ENCODE peak calls at places on chromosomes 5 and 9, in eight cellular contexts. F is posterior vena cava; X is HS-27A; U is neural crest cell; D is neuronal stem cell; M is activated T-cell treated with anti-CD3 and anti-CD28 coated beads, Interleukin-2, amount 50 U/mL, for 24 hours; H is T-helper 2 cell treated with Interferon-gamma antibody and Interleukin-4, amounts not matched to agents 5 μg/mL and 100 μg/mL, for 36 hours; B is AG04450. Q is an unnamed sample.
A peak's percentile ranks its signal among the peaks of the same experiment; 100 is the strongest.

GRCh38 chr5:10543585-10544040 is 20.3 kb upstream of the ANKRD33B start:
- DNase-seq in F (no peak), X (no peak), U (no peak), D (no peak), M (no peak), H (no peak), B (no peak), Q (no peak)

GRCh38 chr9:133713960-133714495 is 24.1 kb downstream of the SARDH start:
- DNase-seq in F (peak; percentile 73), X (no peak), U (no peak), D (no peak), M (no peak), H (no peak), B (no peak), Q (no peak)

GRCh38 chr9:32378496-32378895 is 5.9 kb upstream of the ACO1 start:
- DNase-seq in F (no peak), X (no peak), U (peak; percentile 33), D (peak; percentile 57), M (no peak), H (peak; percentile 38), B (peak; percentile 49), Q (no peak)

GRCh38 chr5:73448072-73448432 is 525 bp downstream of the FOXD1 start:
- DNase-seq in F (peak; percentile 82), X (no peak), U (peak; percentile 19), D (no peak), M (peak; percentile 63), H (no peak), B (no peak), Q (no peak)

GRCh38 chr9:133632806-133633680 is 3.1 kb upstream of the DBH start:
- DNase-seq in F (no peak), X (no peak), U (no peak), D (no peak), M (no peak), H (no peak), B (no peak), Q (no peak)

GRCh38 chr5:138354926-138355378 is 2.5 kb downstream of the KDM3B start:
- DNase-seq in F (no peak), X (no peak), U (no peak), D (peak; percentile 59), M (peak; percentile 47), H (peak; percentile 69), B (no peak), Q (no peak)

GRCh38 chr5:13227520-13227919 is 717.0 kb downstream of the DNAH5 start:
- DNase-seq in F (no peak), X (no peak), U (no peak), D (no peak), M (no peak), H (no peak), B (no peak), Q (no peak)

GRCh38 chr5:126868961-126869451 is 92.1 kb downstream of the LMNB1 start:
- DNase-seq in F (no peak), X (no peak), U (peak; percentile 33), D (peak; percentile 24), M (peak; percentile 55), H (peak; percentile 15), B (no peak), Q (no peak)

GRCh38 chr5:1261643-1262042 is 33.2 kb downstream of the TERT start:
- DNase-seq in F (no peak), X (no peak), U (no peak), D (no peak), M (no peak), H (no peak), B (no peak), Q (no peak)

GRCh38 chr9:128072144-128073021 is 4.4 kb downstream of the SLC25A25 start:
- DNase-seq in F (peak; percentile 95), X (no peak), U (no peak), D (no peak), M (peak; percentile 52), H (no peak), B (no peak), Q (peak; percentile 76)

GRCh38 chr5:157888814-157889532 is 30.0 kb upstream of the CLINT1 start:
- DNase-seq in F (no peak), X (no peak), U (no peak), D (no peak), M (no peak), H (no peak), B (no peak), Q (no peak)

GRCh38 chr5:172229904-172230303 is 35.9 kb downstream of the EFCAB9 start:
- DNase-seq in F (no peak), X (no peak), U (no peak), D (no peak), M (no peak), H (no peak), B (no peak), Q (no peak)

GRCh38 chr9:69590241-69590640 is 81.9 kb downstream of the APBA1 start:
- DNase-seq in F (no peak), X (no peak), U (no peak), D (no peak), M (no peak), H (no peak), B (no peak), Q (no peak)

GRCh38 chr5:153782589-153783238 is 256.0 kb downstream of the FAM114A2 start:
- DNase-seq in F (no peak), X (no peak), U (no peak), D (peak; percentile 24), M (no peak), H (no peak), B (no peak), Q (no peak)

GRCh38 chr9:113578877-113579269 is 115.3 kb downstream of the RGS3 start:
- DNase-seq in F (peak; percentile 90), X (peak; percentile 77), U (no peak), D (no peak), M (peak; percentile 84), H (peak; percentile 92), B (no peak), Q (peak; percentile 73)

GRCh38 chr9:124217839-124218437 is 39.8 kb upstream of the NEK6 start:
- DNase-seq in F (peak; percentile 41), X (no peak), U (no peak), D (no peak), M (peak; percentile 29), H (no peak), B (no peak), Q (peak; percentile 25)

GRCh38 chr9:128633601-128634000 is 23.0 kb downstream of the DYNC2I2 start:
- DNase-seq in F (no peak), X (no peak), U (no peak), D (no peak), M (no peak), H (no peak), B (no peak), Q (no peak)

GRCh38 chr5:57887851-57888621 is 405.4 kb upstream of the ACTBL2 start:
- DNase-seq in F (no peak), X (no peak), U (no peak), D (peak; percentile 43), M (no peak), H (no peak), B (peak; percentile 24), Q (peak; percentile 34)

GRCh38 chr9:33223696-33224095 is 16.3 kb upstream of the SPINK4 start:
- DNase-seq in F (no peak), X (no peak), U (no peak), D (no peak), M (no peak), H (no peak), B (no peak), Q (no peak)

GRCh38 chr5:123035950-123036390 is 555 bp downstream of the PPIC start:
- DNase-seq in F (peak; percentile 86), X (peak; percentile 5), U (peak; percentile 14), D (peak; percentile 52), M (no peak), H (no peak), B (no peak), Q (peak; percentile 63)

GRCh38 chr5:57738306-57738705 is 255.7 kb upstream of the ACTBL2 start:
- DNase-seq in F (no peak), X (no peak), U (no peak), D (peak; percentile 8), M (no peak), H (no peak), B (no peak), Q (no peak)

GRCh38 chr9:99353408-99353807 is 131.3 kb downstream of the SEC61B start:
- DNase-seq in F (no peak), X (no peak), U (no peak), D (no peak), M (no peak), H (no peak), B (peak; percentile 89), Q (no peak)

GRCh38 chr5:72661405-72661804 is 154.2 kb upstream of the ZNF366 start:
- DNase-seq in F (no peak), X (no peak), U (no peak), D (no peak), M (no peak), H (no peak), B (peak; percentile 7), Q (no peak)

GRCh38 chr5:80061541-80061940 is 26.4 kb downstream of the THBS4 start:
- DNase-seq in F (no peak), X (no peak), U (no peak), D (no peak), M (no peak), H (no peak), B (no peak), Q (no peak)

GRCh38 chr9:68780735-68781134 is 75.7 kb downstream of the PIP5K1B start:
- DNase-seq in F (no peak), X (no peak), U (no peak), D (no peak), M (peak; percentile 32), H (peak; percentile 24), B (no peak), Q (no peak)

GRCh38 chr9:108466238-108466637 is 389.5 kb downstream of the ACTL7B start:
- DNase-seq in F (no peak), X (no peak), U (no peak), D (no peak), M (no peak), H (no peak), B (no peak), Q (no peak)

GRCh38 chr5:172502969-172503368 is 48.6 kb upstream of the SH3PXD2B start:
- DNase-seq in F (peak; percentile 40), X (no peak), U (no peak), D (no peak), M (peak; percentile 7), H (no peak), B (no peak), Q (no peak)

GRCh38 chr9:104864675-104865104 is 63.3 kb downstream of the ABCA1 start:
- DNase-seq in F (no peak), X (no peak), U (no peak), D (no peak), M (no peak), H (no peak), B (peak; percentile 88), Q (no peak)

GRCh38 chr9:108271646-108272349 is 584.0 kb downstream of the ACTL7B start:
- DNase-seq in F (no peak), X (peak; percentile 20), U (no peak), D (peak; percentile 30), M (no peak), H (no peak), B (peak; percentile 60), Q (peak; percentile 57)

GRCh38 chr5:54227109-54227508 is 83.3 kb downstream of the ARL15 start:
- DNase-seq in F (no peak), X (no peak), U (no peak), D (no peak), M (no peak), H (no peak), B (no peak), Q (no peak)

GRCh38 chr9:134223091-134223490 is 58.7 kb upstream of the RNU6ATAC start:
- DNase-seq in F (no peak), X (no peak), U (no peak), D (no peak), M (no peak), H (no peak), B (no peak), Q (no peak)

GRCh38 chr9:22742401-22742800 is 295.8 kb downstream of the DMRTA1 start:
- DNase-seq in F (peak; percentile 17), X (no peak), U (no peak), D (no peak), M (no peak), H (no peak), B (no peak), Q (no peak)